ENCODE peak calls at places on chromosomes 2 and 18, in ten cellular contexts. One of them, this sample, is unnamed.

GRCh38 chr2:160209457-160209856 is 9.4 kb upstream of the ITGB6 start:
- DNase-seq in astrocyte of the spinal cord: peak
- DNase-seq in heart right ventricle: no peak
- DNase-seq in body of pancreas: no peak
- DNase-seq in fibroblast of pulmonary artery: peak
- DNase-seq in mammary epithelial cell: peak
- DNase-seq in B cell: no peak
- DNase-seq in fibroblast of lung: peak
- DNase-seq in progenitor cell of endocrine pancreas: no peak
- DNase-seq in H9: no peak
- DNase-seq in this sample: no peak

GRCh38 chr18:76064998-76065397 is 430.0 kb downstream of the ZNF516 start:
- DNase-seq in astrocyte of the spinal cord: no peak
- DNase-seq in heart right ventricle: no peak
- DNase-seq in body of pancreas: no peak
- DNase-seq in fibroblast of pulmonary artery: no peak
- DNase-seq in mammary epithelial cell: no peak
- DNase-seq in B cell: no peak
- DNase-seq in fibroblast of lung: no peak
- DNase-seq in progenitor cell of endocrine pancreas: no peak
- DNase-seq in H9: peak
- DNase-seq in this sample: peak

GRCh38 chr2:121532894-121533293 is 2.2 kb downstream of the RNU4ATAC start:
- DNase-seq in astrocyte of the spinal cord: no peak
- DNase-seq in heart right ventricle: no peak
- DNase-seq in body of pancreas: peak
- DNase-seq in fibroblast of pulmonary artery: no peak
- DNase-seq in mammary epithelial cell: peak
- DNase-seq in B cell: no peak
- DNase-seq in fibroblast of lung: no peak
- DNase-seq in progenitor cell of endocrine pancreas: no peak
- DNase-seq in H9: no peak
- DNase-seq in this sample: no peak

GRCh38 chr2:26330604-26331003 is 15.3 kb upstream of the SELENOI start:
- DNase-seq in astrocyte of the spinal cord: no peak
- DNase-seq in heart right ventricle: no peak
- DNase-seq in body of pancreas: no peak
- DNase-seq in fibroblast of pulmonary artery: no peak
- DNase-seq in mammary epithelial cell: no peak
- DNase-seq in B cell: no peak
- DNase-seq in fibroblast of lung: no peak
- DNase-seq in progenitor cell of endocrine pancreas: no peak
- DNase-seq in H9: no peak
- DNase-seq in this sample: no peak

GRCh38 chr2:175836361-175836760 is 165.7 kb downstream of the LNPK start:
- DNase-seq in astrocyte of the spinal cord: peak
- DNase-seq in heart right ventricle: no peak
- DNase-seq in body of pancreas: no peak
- DNase-seq in fibroblast of pulmonary artery: no peak
- DNase-seq in mammary epithelial cell: no peak
- DNase-seq in B cell: no peak
- DNase-seq in fibroblast of lung: no peak
- DNase-seq in progenitor cell of endocrine pancreas: no peak
- DNase-seq in H9: no peak
- DNase-seq in this sample: no peak

GRCh38 chr2:173087793-173088493 is 12.3 kb downstream of the MAP3K20 start:
- DNase-seq in astrocyte of the spinal cord: no peak
- DNase-seq in heart right ventricle: no peak
- DNase-seq in body of pancreas: no peak
- DNase-seq in fibroblast of pulmonary artery: no peak
- DNase-seq in mammary epithelial cell: no peak
- DNase-seq in B cell: no peak
- DNase-seq in fibroblast of lung: no peak
- DNase-seq in progenitor cell of endocrine pancreas: no peak
- DNase-seq in H9: no peak
- DNase-seq in this sample: no peak

GRCh38 chr18:23810396-23810795 is 121.1 kb downstream of the LAMA3 start:
- DNase-seq in astrocyte of the spinal cord: no peak
- DNase-seq in heart right ventricle: no peak
- DNase-seq in body of pancreas: no peak
- DNase-seq in fibroblast of pulmonary artery: no peak
- DNase-seq in mammary epithelial cell: no peak
- DNase-seq in B cell: no peak
- DNase-seq in fibroblast of lung: no peak
- DNase-seq in progenitor cell of endocrine pancreas: no peak
- DNase-seq in H9: no peak
- DNase-seq in this sample: no peak

GRCh38 chr2:216404010-216404618 is 8.2 kb upstream of the SMARCAL1 start:
- DNase-seq in astrocyte of the spinal cord: peak
- DNase-seq in heart right ventricle: no peak
- DNase-seq in body of pancreas: peak
- DNase-seq in fibroblast of pulmonary artery: peak
- DNase-seq in mammary epithelial cell: peak
- DNase-seq in B cell: peak
- DNase-seq in fibroblast of lung: peak
- DNase-seq in progenitor cell of endocrine pancreas: no peak
- DNase-seq in H9: peak
- DNase-seq in this sample: peak

GRCh38 chr2:219090436-219090835 is 29.7 kb upstream of the IHH start:
- DNase-seq in astrocyte of the spinal cord: no peak
- DNase-seq in heart right ventricle: no peak
- DNase-seq in body of pancreas: no peak
- DNase-seq in fibroblast of pulmonary artery: no peak
- DNase-seq in mammary epithelial cell: no peak
- DNase-seq in B cell: no peak
- DNase-seq in fibroblast of lung: no peak
- DNase-seq in progenitor cell of endocrine pancreas: no peak
- DNase-seq in H9: no peak
- DNase-seq in this sample: no peak

GRCh38 chr2:231527091-231527395 is 3.2 kb downstream of the NMUR1 start:
- DNase-seq in astrocyte of the spinal cord: no peak
- DNase-seq in heart right ventricle: no peak
- DNase-seq in body of pancreas: no peak
- DNase-seq in fibroblast of pulmonary artery: no peak
- DNase-seq in mammary epithelial cell: no peak
- DNase-seq in B cell: no peak
- DNase-seq in fibroblast of lung: no peak
- DNase-seq in progenitor cell of endocrine pancreas: no peak
- DNase-seq in H9: peak
- DNase-seq in this sample: no peak

GRCh38 chr2:20868377-20868776 is 45.5 kb upstream of the LDAH start:
- DNase-seq in astrocyte of the spinal cord: no peak
- DNase-seq in heart right ventricle: no peak
- DNase-seq in body of pancreas: no peak
- DNase-seq in fibroblast of pulmonary artery: no peak
- DNase-seq in mammary epithelial cell: peak
- DNase-seq in B cell: no peak
- DNase-seq in fibroblast of lung: no peak
- DNase-seq in progenitor cell of endocrine pancreas: no peak
- DNase-seq in H9: no peak
- DNase-seq in this sample: no peak

GRCh38 chr2:27059141-27059820 is 7.8 kb downstream of the AGBL5 start:
- DNase-seq in astrocyte of the spinal cord: no peak
- DNase-seq in heart right ventricle: no peak
- DNase-seq in body of pancreas: peak
- DNase-seq in fibroblast of pulmonary artery: peak
- DNase-seq in mammary epithelial cell: no peak
- DNase-seq in B cell: no peak
- DNase-seq in fibroblast of lung: no peak
- DNase-seq in progenitor cell of endocrine pancreas: no peak
- DNase-seq in H9: no peak
- DNase-seq in this sample: no peak

GRCh38 chr2:43067254-43068052 is 159.0 kb downstream of the ZFP36L2 start:
- DNase-seq in astrocyte of the spinal cord: no peak
- DNase-seq in heart right ventricle: no peak
- DNase-seq in body of pancreas: no peak
- DNase-seq in fibroblast of pulmonary artery: no peak
- DNase-seq in mammary epithelial cell: no peak
- DNase-seq in B cell: no peak
- DNase-seq in fibroblast of lung: no peak
- DNase-seq in progenitor cell of endocrine pancreas: no peak
- DNase-seq in H9: no peak
- DNase-seq in this sample: no peak

DNA sequence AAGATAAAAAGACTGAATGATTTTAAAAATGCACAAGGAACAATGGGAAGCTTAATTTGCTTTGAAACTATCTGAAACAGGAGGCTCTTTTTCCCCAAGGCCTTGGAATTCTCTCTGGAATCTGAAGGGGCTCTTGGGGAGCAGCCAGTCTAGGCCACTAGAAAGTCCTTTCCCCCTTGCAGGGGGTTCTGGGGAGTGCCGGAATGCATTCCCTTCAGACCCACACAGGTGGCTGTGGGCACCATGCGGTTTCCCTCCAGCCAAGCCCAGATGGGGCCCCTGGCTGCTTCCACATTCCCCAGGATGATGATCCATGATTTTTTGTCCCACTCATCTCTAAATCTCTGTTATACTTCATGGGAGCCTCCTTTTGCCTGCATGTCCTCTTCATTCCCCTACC is 10.7 kb downstream of the GPR45 start:
- DNase-seq in astrocyte of the spinal cord: no peak
- DNase-seq in heart right ventricle: no peak
- DNase-seq in body of pancreas: no peak
- DNase-seq in fibroblast of pulmonary artery: no peak
- DNase-seq in mammary epithelial cell: no peak
- DNase-seq in B cell: no peak
- DNase-seq in fibroblast of lung: no peak
- DNase-seq in progenitor cell of endocrine pancreas: no peak
- DNase-seq in H9: no peak
- DNase-seq in this sample: no peak
- TF ChIP-seq CTCF in astrocyte of the spinal cord: no peak
- TF ChIP-seq CTCF in heart right ventricle: no peak
- TF ChIP-seq CTCF in body of pancreas: no peak
- TF ChIP-seq CTCF in fibroblast of pulmonary artery: no peak
- TF ChIP-seq CTCF in mammary epithelial cell: no peak
- TF ChIP-seq CTCF in B cell: no peak
- TF ChIP-seq CTCF in fibroblast of lung: no peak
- TF ChIP-seq CTCF in progenitor cell of endocrine pancreas: no peak
- TF ChIP-seq CTCF in H9: no peak
- TF ChIP-seq CTCF in this sample: no peak

DNA sequence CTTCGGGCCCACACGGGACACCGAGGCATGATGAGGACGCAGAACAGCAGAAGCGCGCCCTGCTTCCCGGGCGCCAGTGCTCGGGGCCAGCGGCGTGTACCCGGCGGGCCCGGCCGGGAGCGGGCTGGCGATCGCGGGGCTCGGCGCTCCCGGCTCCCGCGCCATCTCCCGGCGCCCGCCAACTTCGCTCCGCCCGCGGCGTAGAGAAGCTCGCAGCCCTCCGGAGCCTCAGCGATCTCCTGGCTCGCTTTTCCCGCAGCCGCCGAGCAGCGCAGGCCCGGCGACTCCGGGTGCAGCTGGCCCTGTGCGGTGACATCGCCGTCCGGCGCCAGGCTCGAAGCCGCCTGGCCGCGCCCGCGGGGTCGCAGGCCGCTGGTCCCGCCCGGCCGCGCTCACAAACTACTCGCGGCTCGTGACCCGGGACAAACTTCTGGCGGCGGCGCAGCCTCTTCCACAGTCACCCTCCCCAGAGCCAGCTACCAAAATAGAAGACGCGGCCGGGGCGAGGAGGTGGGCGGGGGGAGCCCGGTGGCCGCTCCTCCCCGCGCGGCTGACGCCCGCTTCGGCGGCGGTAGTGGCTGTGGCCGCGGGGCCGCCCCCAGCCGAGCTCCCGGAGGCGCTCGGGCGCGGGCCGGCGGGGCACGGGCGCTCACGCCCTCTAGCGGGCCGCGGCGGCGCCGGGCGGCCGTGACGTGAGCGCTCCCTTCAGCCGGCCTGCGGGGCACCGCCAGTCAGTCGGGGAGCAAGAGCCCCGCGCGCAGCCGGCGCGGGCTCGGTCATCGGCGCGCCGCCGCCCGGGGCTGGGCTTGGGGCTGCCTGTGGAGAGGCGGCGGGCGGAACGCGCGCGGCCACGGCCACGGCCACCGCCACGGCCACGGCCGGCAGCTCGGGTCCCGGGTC is at the start of gene PTPRM:
- DNase-seq in astrocyte of the spinal cord: peak
- DNase-seq in heart right ventricle: peak
- DNase-seq in body of pancreas: peak
- DNase-seq in fibroblast of pulmonary artery: peak
- DNase-seq in mammary epithelial cell: peak
- DNase-seq in B cell: peak
- DNase-seq in fibroblast of lung: peak
- DNase-seq in progenitor cell of endocrine pancreas: peak
- DNase-seq in H9: peak
- DNase-seq in this sample: peak
- TF ChIP-seq CTCF in astrocyte of the spinal cord: peak
- TF ChIP-seq CTCF in heart right ventricle: peak
- TF ChIP-seq CTCF in body of pancreas: peak
- TF ChIP-seq CTCF in fibroblast of pulmonary artery: no peak
- TF ChIP-seq CTCF in mammary epithelial cell: peak
- TF ChIP-seq CTCF in B cell: no peak
- TF ChIP-seq CTCF in fibroblast of lung: no peak
- TF ChIP-seq CTCF in progenitor cell of endocrine pancreas: peak
- TF ChIP-seq CTCF in H9: no peak
- TF ChIP-seq CTCF in this sample: no peak

GRCh38 chr2:69720404-69720803 is 21.5 kb upstream of the ANXA4 start:
- DNase-seq in astrocyte of the spinal cord: no peak
- DNase-seq in heart right ventricle: no peak
- DNase-seq in body of pancreas: no peak
- DNase-seq in fibroblast of pulmonary artery: peak
- DNase-seq in mammary epithelial cell: no peak
- DNase-seq in B cell: no peak
- DNase-seq in fibroblast of lung: no peak
- DNase-seq in progenitor cell of endocrine pancreas: no peak
- DNase-seq in H9: no peak
- DNase-seq in this sample: no peak
- TF ChIP-seq CTCF in astrocyte of the spinal cord: peak
- TF ChIP-seq CTCF in heart right ventricle: no peak
- TF ChIP-seq CTCF in body of pancreas: no peak
- TF ChIP-seq CTCF in fibroblast of pulmonary artery: peak
- TF ChIP-seq CTCF in mammary epithelial cell: peak
- TF ChIP-seq CTCF in B cell: peak
- TF ChIP-seq CTCF in fibroblast of lung: peak
- TF ChIP-seq CTCF in progenitor cell of endocrine pancreas: peak
- TF ChIP-seq CTCF in H9: peak
- TF ChIP-seq CTCF in this sample: peak

DNA sequence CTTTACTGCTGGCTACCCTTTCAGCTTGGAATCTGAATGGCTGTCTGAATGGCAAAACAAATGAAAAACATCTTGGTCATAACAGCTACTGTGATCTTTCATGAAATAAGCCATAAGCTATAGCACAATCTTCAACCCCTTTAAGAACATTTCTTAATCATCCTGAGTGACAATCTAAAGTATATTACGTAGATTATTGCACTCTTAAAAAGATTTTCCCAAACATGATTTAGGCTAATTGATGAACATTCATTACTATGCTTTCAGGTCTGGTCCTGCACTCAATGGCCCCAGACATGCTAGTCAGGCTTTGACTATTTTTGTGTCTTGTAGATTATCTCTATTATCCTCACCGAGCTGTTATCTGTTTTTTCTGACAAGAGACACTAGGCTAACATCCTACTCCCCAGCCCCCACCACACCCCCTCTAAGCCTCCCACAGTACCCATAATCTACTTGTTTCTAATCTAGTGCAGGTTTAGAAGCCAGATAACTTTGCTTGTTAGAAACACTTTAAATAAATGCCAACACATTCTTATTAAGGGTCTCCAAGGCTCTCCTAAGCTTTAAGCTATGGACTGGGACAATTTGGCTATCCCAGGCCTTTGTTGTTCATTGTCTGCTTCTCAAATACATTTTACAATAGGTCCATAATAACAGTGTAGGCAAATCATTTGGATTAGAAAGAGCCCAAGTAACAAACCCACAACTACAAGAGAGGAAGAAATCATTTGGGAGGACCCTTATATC is 4.2 kb downstream of the SMAD2 start:
- DNase-seq in astrocyte of the spinal cord: no peak
- DNase-seq in heart right ventricle: no peak
- DNase-seq in body of pancreas: no peak
- DNase-seq in fibroblast of pulmonary artery: no peak
- DNase-seq in mammary epithelial cell: no peak
- DNase-seq in B cell: no peak
- DNase-seq in fibroblast of lung: no peak
- DNase-seq in progenitor cell of endocrine pancreas: no peak
- DNase-seq in H9: no peak
- DNase-seq in this sample: no peak
- TF ChIP-seq CTCF in astrocyte of the spinal cord: no peak
- TF ChIP-seq CTCF in heart right ventricle: no peak
- TF ChIP-seq CTCF in body of pancreas: no peak
- TF ChIP-seq CTCF in fibroblast of pulmonary artery: no peak
- TF ChIP-seq CTCF in mammary epithelial cell: no peak
- TF ChIP-seq CTCF in B cell: no peak
- TF ChIP-seq CTCF in fibroblast of lung: no peak
- TF ChIP-seq CTCF in progenitor cell of endocrine pancreas: no peak
- TF ChIP-seq CTCF in H9: no peak
- TF ChIP-seq CTCF in this sample: no peak